ENCODE peak calls at places on chromosome 14, in nine cellular contexts. Z, L, G, H, S, Y, I, U and E are unnamed samples.

GRCh38 chr14:82537831-82538230 is 1004.2 kb upstream of the SEL1L start:
- DNase-seq in Z (no peak), L (no peak), G (no peak), H (no peak), S (no peak), Y (no peak), I (no peak), U (no peak), E (no peak)

GRCh38 chr14:61184117-61184516 is 97.0 kb downstream of the TMEM30B start:
- DNase-seq in Z (peak), L (no peak), G (peak), H (no peak), S (no peak), Y (no peak), I (no peak), U (no peak), E (peak)

GRCh38 chr14:51219473-51220448 is 20.3 kb upstream of the TMX1 start:
- DNase-seq in Z (no peak), L (no peak), G (no peak), H (no peak), S (no peak), Y (no peak), I (no peak), U (no peak), E (peak)

GRCh38 chr14:77659822-77660221 is 43.4 kb upstream of the SPTLC2 start:
- DNase-seq in Z (no peak), L (no peak), G (no peak), H (no peak), S (no peak), Y (no peak), I (no peak), U (no peak), E (no peak)

GRCh38 chr14:32679927-32680612 is 258.6 kb upstream of the NPAS3 start:
- DNase-seq in Z (no peak), L (no peak), G (no peak), H (no peak), S (no peak), Y (no peak), I (no peak), U (no peak), E (no peak)

GRCh38 chr14:32477406-32477805 is 148.3 kb downstream of the AKAP6 start:
- DNase-seq in Z (no peak), L (no peak), G (no peak), H (no peak), S (no peak), Y (no peak), I (no peak), U (no peak), E (no peak)

GRCh38 chr14:64939817-64940190 is 2.7 kb downstream of the GPX2 start:
- DNase-seq in Z (no peak), L (no peak), G (no peak), H (no peak), S (no peak), Y (no peak), I (no peak), U (no peak), E (no peak)

GRCh38 chr14:96168581-96168980 is 36.1 kb upstream of the BDKRB2 start:
- DNase-seq in Z (no peak), L (no peak), G (no peak), H (no peak), S (no peak), Y (no peak), I (no peak), U (no peak), E (no peak)

GRCh38 chr14:91009501-91010152 is 50.8 kb downstream of the RPS6KA5 start:
- DNase-seq in Z (no peak), L (peak), G (no peak), H (no peak), S (no peak), Y (no peak), I (no peak), U (no peak), E (no peak)

GRCh38 chr14:50523271-50524041 is 8.9 kb downstream of the MAP4K5 start:
- DNase-seq in Z (no peak), L (no peak), G (no peak), H (no peak), S (no peak), Y (no peak), I (no peak), U (no peak), E (no peak)

GRCh38 chr14:100534528-100535286 is 52.5 kb downstream of the BEGAIN start:
- DNase-seq in Z (no peak), L (no peak), G (no peak), H (no peak), S (no peak), Y (peak), I (peak), U (peak), E (no peak)

GRCh38 chr14:91509878-91510170 is 286 bp downstream of the PPP4R3A start:
- DNase-seq in Z (no peak), L (no peak), G (no peak), H (no peak), S (no peak), Y (no peak), I (no peak), U (no peak), E (no peak)

GRCh38 chr14:38078393-38078792 is 129.3 kb upstream of the SSTR1 start:
- DNase-seq in Z (no peak), L (peak), G (no peak), H (no peak), S (peak), Y (no peak), I (no peak), U (no peak), E (no peak)

GRCh38 chr14:88488897-88489296 is 65.9 kb downstream of the PTPN21 start:
- DNase-seq in Z (no peak), L (no peak), G (no peak), H (no peak), S (no peak), Y (no peak), I (no peak), U (no peak), E (no peak)

GRCh38 chr14:69901113-69901951 is 22.1 kb downstream of the SMOC1 start:
- DNase-seq in Z (no peak), L (no peak), G (no peak), H (no peak), S (no peak), Y (no peak), I (no peak), U (no peak), E (peak)

GRCh38 chr14:73153272-73153671 is 17.0 kb downstream of the PSEN1 start:
- DNase-seq in Z (peak), L (no peak), G (no peak), H (no peak), S (no peak), Y (no peak), I (no peak), U (no peak), E (no peak)

GRCh38 chr14:61514006-61514830 is 181.1 kb upstream of the HIF1A start:
- DNase-seq in Z (no peak), L (no peak), G (no peak), H (no peak), S (no peak), Y (no peak), I (no peak), U (no peak), E (no peak)

GRCh38 chr14:90000935-90001334 is 45.2 kb downstream of the TDP1 start:
- DNase-seq in Z (no peak), L (no peak), G (no peak), H (no peak), S (no peak), Y (no peak), I (no peak), U (no peak), E (no peak)